ENCODE peak calls at places on chromosome 7, in eight cellular contexts. D is dorsolateral prefrontal cortex, Z is brain microvascular endothelial cell, U is suprapubic skin, G is H9, B is coronary artery, M is keratinocyte, L is SK-N-SH. T is an unnamed sample.
A peak's percentile ranks its signal among the peaks of the same experiment; 100 is the strongest.

GRCh38 chr7:30888783-30889182 is 22.9 kb upstream of the AQP1 start:
- DNase-seq in L (no peak), Z (peak; percentile 86), D (no peak), B (no peak), M (peak; percentile 4), G (no peak), U (no peak), T (peak; percentile 80)

GRCh38 chr7:5523052-5523711 is 99.5 kb upstream of the TNRC18 start:
- DNase-seq in Z (no peak), L (no peak), U (no peak), G (peak; percentile 76), B (no peak), M (no peak), D (no peak), T (no peak)

GRCh38 chr7:121544726-121545125 is 148.6 kb upstream of the FAM3C start:
- DNase-seq in D (no peak), B (no peak), U (no peak), L (no peak), G (no peak), Z (peak; percentile 85), M (peak; percentile 81), T (no peak)

GRCh38 chr7:32062150-32062549 is 8.1 kb downstream of the PDE1C start:
- DNase-seq in M (no peak), G (peak; percentile 74), Z (no peak), L (peak; percentile 59), U (no peak), D (peak; percentile 71), B (no peak), T (no peak)

GRCh38 chr7:29190349-29191045 is 4.1 kb upstream of the CHN2 start:
- DNase-seq in L (no peak), M (no peak), U (no peak), Z (no peak), B (no peak), D (no peak), G (no peak), T (no peak)

GRCh38 chr7:85479918-85480658 is 293.2 kb upstream of the SEMA3D start:
- DNase-seq in G (no peak), U (no peak), Z (no peak), B (no peak), M (no peak), D (no peak), L (peak; percentile 12), T (no peak)

GRCh38 chr7:129279757-129280156 is 54.9 kb downstream of the AHCYL2 start:
- DNase-seq in Z (no peak), B (no peak), D (no peak), U (no peak), M (peak; percentile 40), G (no peak), L (no peak), T (no peak)

GRCh38 chr7:64990216-64990615 is 620 bp downstream of the ZNF117 start:
- DNase-seq in D (no peak), M (no peak), U (no peak), B (no peak), L (no peak), G (no peak), Z (no peak), T (no peak)

GRCh38 chr7:55066479-55066878 is 47.7 kb downstream of the EGFR start:
- DNase-seq in Z (peak; percentile 65), G (no peak), U (no peak), D (no peak), B (no peak), M (no peak), L (no peak), T (no peak)

GRCh38 chr7:111931958-111932357 is 274.2 kb downstream of the DOCK4 start:
- DNase-seq in L (no peak), D (no peak), M (no peak), G (no peak), U (no peak), Z (no peak), B (no peak), T (no peak)

GRCh38 chr7:95718556-95719410 is 53.6 kb upstream of the DYNC1I1 start:
- DNase-seq in L (peak; percentile 29), Z (no peak), B (no peak), M (no peak), G (no peak), D (no peak), U (no peak), T (no peak)

GRCh38 chr7:99272476-99273045 is at the start of gene MYH16:
- DNase-seq in U (no peak), L (no peak), G (no peak), M (no peak), B (no peak), Z (no peak), D (no peak), T (no peak)

GRCh38 chr7:18521236-18521589 is 25.7 kb downstream of the HDAC9 start:
- DNase-seq in D (no peak), B (no peak), U (no peak), L (no peak), M (no peak), Z (no peak), G (no peak), T (no peak)

GRCh38 chr7:69451715-69452114 is 146.6 kb upstream of the AUTS2 start:
- DNase-seq in M (no peak), Z (no peak), U (no peak), D (no peak), L (no peak), G (no peak), B (no peak), T (no peak)

GRCh38 chr7:114923403-114923713 is 1.5 kb downstream of the MDFIC start:
- DNase-seq in D (no peak), M (no peak), B (no peak), G (no peak), U (no peak), Z (no peak), L (no peak), T (no peak)

GRCh38 chr7:39339591-39339990 is 226.6 kb upstream of the YAE1 start:
- DNase-seq in G (no peak), M (no peak), D (no peak), L (no peak), Z (no peak), B (no peak), U (no peak), T (no peak)

GRCh38 chr7:51430480-51431086 is 114.0 kb upstream of the COBL start:
- DNase-seq in L (peak; percentile 79), D (peak; percentile 50), M (no peak), B (no peak), U (no peak), Z (peak; percentile 25), G (no peak), T (no peak)

GRCh38 chr7:68025363-68025762 is 1028.7 kb downstream of the TYW1 start:
- DNase-seq in B (no peak), Z (no peak), L (no peak), D (no peak), U (no peak), M (no peak), G (no peak), T (no peak)

GRCh38 chr7:4204530-4205165 is 477.4 kb upstream of the FOXK1 start:
- DNase-seq in Z (no peak), M (no peak), D (no peak), U (no peak), L (no peak), G (peak; percentile 86), B (no peak), T (no peak)

GRCh38 chr7:123023126-123023525 is 27.6 kb upstream of the TAS2R16 start:
- DNase-seq in M (no peak), B (no peak), Z (no peak), U (no peak), D (no peak), L (no peak), G (no peak), T (no peak)

GRCh38 chr7:47573758-47574472 is 8.0 kb downstream of the TNS3 start:
- DNase-seq in M (no peak), G (no peak), L (peak; percentile 79), Z (no peak), B (no peak), D (no peak), U (no peak), T (no peak)

GRCh38 chr7:47574473-47575328 is 7.2 kb downstream of the TNS3 start:
- DNase-seq in D (no peak), B (no peak), M (no peak), U (no peak), G (no peak), Z (no peak), L (no peak), T (no peak)

GRCh38 chr7:47571355-47572100 is 10.4 kb downstream of the TNS3 start:
- DNase-seq in M (peak; percentile 50), G (no peak), D (peak; percentile 61), L (peak; percentile 64), B (peak; percentile 92), Z (peak; percentile 90), U (no peak), T (peak; percentile 63)

GRCh38 chr7:47572101-47572460 is 9.8 kb downstream of the TNS3 start:
- DNase-seq in U (no peak), L (no peak), G (no peak), B (no peak), D (no peak), M (no peak), Z (no peak), T (no peak)

GRCh38 chr7:47572939-47573757 is 8.8 kb downstream of the TNS3 start:
- DNase-seq in G (peak; percentile 63), D (no peak), Z (no peak), L (no peak), B (no peak), M (no peak), U (no peak), T (no peak)
- H3K27ac ChIP-seq in G (no peak overlapping the region), D (no peak overlapping the region), Z (peak overlapping the region; percentile 70), L (peak overlapping the region; percentile 95), B (peak overlapping the region; percentile 90), M (no peak overlapping the region), U (peak overlapping the region; percentile 59), T (peak overlapping the region; percentile 91)

DNA sequence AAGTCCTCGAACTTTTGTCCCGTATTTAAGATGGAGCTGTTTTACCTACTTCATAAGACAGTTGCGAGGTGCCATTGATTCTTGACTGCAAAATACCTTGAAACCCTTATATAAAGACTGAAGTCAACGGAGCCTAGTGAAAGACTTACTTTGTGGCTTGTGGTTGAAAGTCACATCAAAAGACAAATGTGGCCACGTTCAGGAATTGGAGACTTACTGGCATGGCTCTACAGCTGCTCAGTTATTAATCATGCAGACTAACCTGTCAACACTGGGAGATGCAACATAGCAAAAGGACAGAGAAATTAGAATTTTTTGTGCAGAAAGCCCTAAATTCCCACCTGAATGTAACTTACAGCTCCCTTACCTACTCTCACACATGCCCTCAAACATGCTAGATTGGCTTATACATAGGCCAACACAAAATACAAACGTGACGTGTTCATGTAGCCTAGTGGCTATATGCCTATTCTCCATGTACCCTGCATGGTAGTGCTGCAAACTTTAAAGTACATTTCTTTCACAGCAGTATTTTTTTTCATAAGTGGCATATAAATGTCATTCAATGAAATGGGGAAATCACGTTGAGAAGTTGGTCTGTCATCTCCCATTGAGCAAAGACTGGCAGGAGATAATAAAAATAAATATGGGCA is 170.6 kb upstream of the C7orf33 start:
- DNase-seq in L (no peak), G (no peak), U (no peak), M (no peak), Z (no peak), B (no peak), D (no peak), T (no peak)
- TF ChIP-seq CTCF in L (no peak), G (no peak), U (no peak), M (no peak), Z (no peak), B (no peak), D (no peak), T (no peak)

GRCh38 chr7:2139004-2139652 is 93.6 kb downstream of the MAD1L1 start:
- DNase-seq in Z (no peak), G (no peak), L (no peak), U (no peak), B (no peak), M (no peak), D (no peak), T (no peak)
- H3K27ac ChIP-seq in Z (no peak overlapping the region), G (no peak overlapping the region), L (no peak overlapping the region), U (no peak overlapping the region), B (no peak overlapping the region), M (no peak overlapping the region), D (no peak overlapping the region), T (no peak overlapping the region)

GRCh38 chr7:117375380-117375779 is 51.9 kb downstream of the ASZ1 start:
- DNase-seq in L (no peak), D (no peak), U (no peak), B (no peak), Z (no peak), G (no peak), M (no peak), T (no peak)
- TF ChIP-seq CTCF in L (peak; percentile 41), D (peak; percentile 67), U (no peak), B (no peak), Z (peak; percentile 43), G (peak; percentile 38), M (no peak), T (no peak)